ENCODE peak calls at places on chromosomes 11 and 22, in seven cellular contexts. P, V, H, U, A, Y and S are unnamed samples.

GRCh38 chr11:714436-714835 is 8.4 kb downstream of the EPS8L2 start:
- DNase-seq in H (no peak), P (no peak), U (no peak), Y (no peak), V (no peak), A (no peak), S (no peak)

GRCh38 chr22:44080936-44081853 is 57.1 kb downstream of the PARVB start:
- DNase-seq in V (peak), Y (peak), P (peak), U (peak), H (peak), A (peak), S (peak)

GRCh38 chr11:6653656-6654055 is 2.0 kb downstream of the DCHS1 start:
- DNase-seq in A (no peak), H (no peak), Y (no peak), P (no peak), V (no peak), U (no peak), S (no peak)

GRCh38 chr11:100821198-100821597 is 134.1 kb downstream of the ARHGAP42 start:
- DNase-seq in U (no peak), A (no peak), P (no peak), H (no peak), V (no peak), Y (no peak), S (no peak)

GRCh38 chr11:10307411-10308207 is 2.7 kb downstream of the ADM start:
- DNase-seq in V (peak), A (peak), Y (peak), U (peak), P (peak), H (peak), S (peak)

GRCh38 chr11:124865902-124866851 is 945 bp downstream of the ROBO3 start:
- DNase-seq in P (no peak), U (no peak), H (peak), Y (peak), V (peak), A (peak), S (no peak)

GRCh38 chr22:39266398-39267030 is 21.7 kb upstream of the PDGFB start:
- DNase-seq in P (peak), H (no peak), U (no peak), Y (no peak), A (peak), V (no peak), S (no peak)

GRCh38 chr11:109697140-109697843 is 275.3 kb downstream of the C11orf87 start:
- DNase-seq in P (peak), Y (no peak), A (peak), U (no peak), H (peak), V (no peak), S (peak)

GRCh38 chr22:24418786-24419479 is 8.5 kb upstream of the ADORA2A start:
- DNase-seq in Y (no peak), H (peak), U (no peak), A (no peak), P (no peak), V (no peak), S (no peak)